ENCODE peak calls at places on chromosomes 13 and 19, in ten cellular contexts. O, I, S, R, Y, B, L, H, Q and G are unnamed samples.

GRCh38 chr13:47326061-47326460 is 429.2 kb upstream of the HTR2A start:
- DNase-seq in O (no peak), I (peak; percentile 20), S (no peak), R (peak; percentile 36), Y (no peak), B (no peak), L (no peak), H (no peak), Q (no peak), G (no peak)

GRCh38 chr13:111171629-111172028 is 56.5 kb downstream of the ARHGEF7 start:
- DNase-seq in O (no peak), I (no peak), S (no peak), R (no peak), Y (no peak), B (no peak), L (no peak), H (no peak), Q (no peak), G (no peak)

GRCh38 chr13:76157926-76158325 is 521.8 kb downstream of the LMO7 start:
- DNase-seq in O (no peak), I (no peak), S (no peak), R (no peak), Y (no peak), B (no peak), L (no peak), H (no peak), Q (no peak), G (no peak)

GRCh38 chr19:28960986-28961705 is 251.8 kb downstream of the UQCRFS1 start:
- DNase-seq in O (no peak), I (no peak), S (no peak), R (peak; percentile 48), Y (no peak), B (no peak), L (no peak), H (no peak), Q (peak; percentile 7), G (no peak)

GRCh38 chr19:52028780-52029123 is 573 bp upstream of the ZNF614 start:
- DNase-seq in O (no peak), I (no peak), S (no peak), R (no peak), Y (no peak), B (no peak), L (no peak), H (no peak), Q (no peak), G (no peak)

GRCh38 chr13:79237981-79238380 is 168.1 kb downstream of the RBM26 start:
- DNase-seq in O (no peak), I (no peak), S (no peak), R (peak; percentile 0), Y (peak; percentile 22), B (no peak), L (no peak), H (no peak), Q (no peak), G (no peak)

GRCh38 chr13:72643339-72643989 is 84.0 kb downstream of the MZT1 start:
- DNase-seq in O (no peak), I (peak; percentile 6), S (peak; percentile 52), R (peak; percentile 66), Y (peak; percentile 47), B (no peak), L (peak; percentile 20), H (peak; percentile 30), Q (peak; percentile 68), G (peak; percentile 42)

GRCh38 chr13:23321534-23322241 is 111.8 kb downstream of the SACS start:
- DNase-seq in O (peak; percentile 67), I (peak; percentile 97), S (no peak), R (peak; percentile 93), Y (peak; percentile 86), B (no peak), L (peak; percentile 38), H (no peak), Q (no peak), G (no peak)

GRCh38 chr19:58372311-58373133 is 8.3 kb downstream of the ZNF837 start:
- DNase-seq in O (no peak), I (no peak), S (no peak), R (no peak), Y (no peak), B (peak; percentile 53), L (peak; percentile 44), H (no peak), Q (peak; percentile 69), G (peak; percentile 45)

GRCh38 chr13:23069571-23069970 is 111.2 kb upstream of the SGCG start:
- DNase-seq in O (no peak), I (peak; percentile 60), S (no peak), R (peak; percentile 74), Y (no peak), B (no peak), L (no peak), H (no peak), Q (no peak), G (no peak)

GRCh38 chr13:33072759-33073158 is 56.5 kb downstream of the KL start:
- DNase-seq in O (no peak), I (no peak), S (no peak), R (no peak), Y (no peak), B (no peak), L (no peak), H (no peak), Q (no peak), G (no peak)

GRCh38 chr13:39132286-39132685 is 94.0 kb downstream of the NHLRC3 start:
- DNase-seq in O (no peak), I (no peak), S (no peak), R (no peak), Y (no peak), B (no peak), L (no peak), H (no peak), Q (no peak), G (no peak)

GRCh38 chr13:24087611-24088235 is 72.8 kb upstream of the SPATA13 start:
- DNase-seq in O (no peak), I (no peak), S (peak; percentile 80), R (no peak), Y (no peak), B (peak; percentile 47), L (no peak), H (no peak), Q (no peak), G (no peak)

GRCh38 chr13:65789815-65790214 is 1440.3 kb downstream of the PCDH9 start:
- DNase-seq in O (no peak), I (no peak), S (no peak), R (peak; percentile 7), Y (peak; percentile 10), B (no peak), L (no peak), H (no peak), Q (no peak), G (no peak)

GRCh38 chr19:10874019-10874418 is 2.7 kb downstream of the CARM1 start:
- DNase-seq in O (no peak), I (no peak), S (no peak), R (no peak), Y (no peak), B (no peak), L (no peak), H (no peak), Q (no peak), G (no peak)

GRCh38 chr19:10870501-10870954 is 825 bp upstream of the CARM1 start:
- DNase-seq in O (no peak), I (no peak), S (no peak), R (no peak), Y (no peak), B (no peak), L (no peak), H (no peak), Q (no peak), G (no peak)

GRCh38 chr19:10872551-10873107 is 1.3 kb downstream of the CARM1 start:
- DNase-seq in O (no peak), I (no peak), S (no peak), R (no peak), Y (no peak), B (no peak), L (no peak), H (no peak), Q (peak; percentile 46), G (no peak)

GRCh38 chr19:10870955-10871603 is at the start of gene CARM1:
- DNase-seq in O (peak; percentile 100), I (peak; percentile 86), S (peak; percentile 100), R (peak; percentile 100), Y (peak; percentile 97), B (peak; percentile 99), L (peak; percentile 99), H (peak; percentile 99), Q (peak; percentile 100), G (peak; percentile 99)

GRCh38 chr19:10871711-10872550 is 578 bp downstream of the CARM1 start:
- DNase-seq in O (peak; percentile 80), I (no peak), S (peak; percentile 51), R (peak; percentile 21), Y (no peak), B (peak; percentile 79), L (peak; percentile 52), H (no peak), Q (peak; percentile 71), G (peak; percentile 40)
- TF ChIP-seq CTCF in O (no peak), I (no peak), S (no peak), R (peak; percentile 5), Y (no peak), B (no peak), L (peak; percentile 31), H (no peak), Q (peak; percentile 53), G (no peak)

GRCh38 chr19:35212241-35212640 is 16.3 kb downstream of the FAM187B start:
- DNase-seq in O (no peak), I (no peak), S (no peak), R (no peak), Y (no peak), B (no peak), L (no peak), H (no peak), Q (peak; percentile 18), G (no peak)
- H3K4me1 ChIP-seq in O (peaks cover 9% of the 10 kb centered on the region), I (peaks cover 4% of the 10 kb centered on the region), S (peaks cover 19% of the 10 kb centered on the region), R (no peaks in the 10 kb centered on the region), Y (peaks cover 13% of the 10 kb centered on the region), B (peaks cover 8% of the 10 kb centered on the region), L (peaks cover 32% of the 10 kb centered on the region), H (no peaks in the 10 kb centered on the region), Q (no peaks in the 10 kb centered on the region), G (peaks cover 3% of the 10 kb centered on the region)

DNA sequence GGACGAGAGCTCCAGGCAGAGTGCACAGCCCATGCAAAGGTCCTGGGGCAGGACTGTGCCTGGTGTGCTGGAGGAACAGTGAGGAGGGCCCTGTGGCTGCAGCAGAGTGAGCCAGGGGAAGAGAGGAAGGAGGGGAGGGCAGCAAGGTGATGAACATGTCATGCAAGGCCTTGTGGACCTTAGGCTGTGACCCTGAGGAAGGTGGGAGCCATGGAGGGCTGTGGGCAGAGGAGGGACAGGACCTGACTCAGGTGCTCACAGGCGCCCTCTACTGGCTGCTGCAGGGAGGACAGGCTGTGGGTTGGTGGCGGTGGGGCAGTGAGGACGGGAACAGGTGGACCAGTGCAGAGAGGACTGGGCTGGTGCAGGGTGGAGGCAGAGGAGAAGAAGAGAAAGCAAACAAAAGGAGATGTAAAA is 170.3 kb downstream of the PTPRS start:
- DNase-seq in O (peak; percentile 77), I (no peak), S (peak; percentile 45), R (no peak), Y (peak; percentile 37), B (no peak), L (no peak), H (no peak), Q (peak; percentile 87), G (peak; percentile 36)
- H3K27ac ChIP-seq in O (no peak overlapping the region), I (no peak overlapping the region), S (no peak overlapping the region), R (no peak overlapping the region), Y (peak overlapping the region; percentile 76), B (no peak overlapping the region), L (no peak overlapping the region), H (no peak overlapping the region), Q (no peak overlapping the region), G (no peak overlapping the region)

DNA sequence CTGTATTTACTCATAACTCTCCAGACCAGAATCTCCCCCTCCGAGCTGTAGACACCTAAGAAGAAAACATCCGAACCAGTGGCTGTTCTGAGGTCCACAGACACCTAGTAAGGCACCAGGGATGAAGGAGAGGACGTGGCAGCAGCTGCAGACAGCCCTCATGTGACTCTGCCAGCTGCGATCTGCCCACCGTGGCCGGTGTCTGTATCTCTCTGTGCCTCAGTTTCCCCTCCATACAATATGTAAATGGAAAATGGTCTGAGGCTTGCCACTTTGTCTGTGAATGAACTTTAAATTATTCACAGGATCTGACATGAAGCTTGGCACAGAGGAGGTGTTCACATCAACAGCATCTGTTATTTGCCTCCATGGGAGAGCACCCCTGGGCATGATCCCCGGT is 2.4 kb downstream of the CEACAM4 start:
- DNase-seq in O (no peak), I (no peak), S (no peak), R (no peak), Y (no peak), B (no peak), L (no peak), H (no peak), Q (no peak), G (no peak)
- TF ChIP-seq CTCF in O (no peak), I (no peak), S (no peak), R (no peak), Y (no peak), B (no peak), L (no peak), H (no peak), Q (no peak), G (no peak)